ENCODE peak calls at places on chromosomes 13 and 19, in four cellular contexts. L is brain microvascular endothelial cell, J is upper lobe of left lung, H is breast epithelium. W is an unnamed sample.
A peak's percentile ranks its signal among the peaks of the same experiment; 100 is the strongest.

GRCh38 chr19:15584541-15585115 is 30.4 kb upstream of the CYP4F8 start:
- DNase-seq in H (peak; percentile 54), J (peak; percentile 76), L (peak; percentile 40), W (peak; percentile 72)

GRCh38 chr13:113656831-113657671 is 947 bp downstream of the ATP4B start:
- DNase-seq in J (peak; percentile 69), H (no peak), L (no peak), W (no peak)

GRCh38 chr13:41458939-41459753 is 1.8 kb downstream of the RGCC start:
- DNase-seq in L (peak; percentile 51), H (peak; percentile 28), J (no peak), W (peak; percentile 69)

GRCh38 chr19:17001603-17002183 is 24.9 kb downstream of the CPAMD8 start:
- DNase-seq in H (no peak), J (peak; percentile 13), L (no peak), W (peak; percentile 71)

GRCh38 chr13:108807841-108808240 is 178.4 kb downstream of the MYO16 start:
- DNase-seq in L (no peak), J (no peak), H (no peak), W (no peak)

GRCh38 chr13:114021464-114022308 is 47.8 kb upstream of the C13orf46 start:
- DNase-seq in L (no peak), H (no peak), J (peak; percentile 46), W (no peak)

GRCh38 chr19:49150106-49150943 is 4.9 kb downstream of the HRC start:
- DNase-seq in H (peak; percentile 76), L (peak; percentile 64), J (peak; percentile 95), W (peak; percentile 47)

GRCh38 chr13:54241719-54242118 is 1213.1 kb downstream of the OLFM4 start:
- DNase-seq in J (no peak), L (no peak), H (no peak), W (no peak)

GRCh38 chr19:29690842-29691241 is 24.2 kb downstream of the C19orf12 start:
- DNase-seq in J (no peak), L (peak; percentile 41), H (no peak), W (no peak)

GRCh38 chr13:97266734-97267417 is 44.7 kb downstream of the MBNL2 start:
- DNase-seq in H (no peak), L (peak; percentile 57), J (no peak), W (no peak)

GRCh38 chr19:7772752-7773291 is 9.8 kb downstream of the CLEC4M start:
- DNase-seq in L (no peak), H (no peak), J (no peak), W (no peak)

DNA sequence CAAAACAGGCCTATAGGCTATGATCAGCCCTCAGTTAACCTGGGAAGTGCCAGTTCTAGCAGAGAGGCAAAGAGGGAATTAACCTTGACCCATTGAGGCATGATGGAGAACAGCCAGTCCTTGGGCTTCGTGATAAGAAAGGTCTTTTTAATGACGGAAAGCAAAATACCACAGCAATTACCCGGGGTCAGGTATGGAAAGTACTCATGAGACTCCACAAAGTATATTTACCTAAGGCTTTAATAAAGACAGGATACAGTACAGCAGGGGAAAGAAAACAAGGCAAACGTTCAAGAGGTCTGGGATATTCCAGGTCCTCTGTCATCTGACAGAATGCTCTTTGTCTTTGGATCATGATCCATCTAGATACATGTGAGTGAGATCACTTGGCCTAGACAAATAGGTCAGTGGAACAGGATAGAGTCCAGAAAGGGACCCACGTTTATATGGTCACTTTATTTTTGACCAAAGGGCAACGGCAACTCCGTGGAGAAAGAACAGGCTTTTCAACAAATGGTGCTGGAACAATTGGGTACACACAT is 52.2 kb downstream of the WDFY2 start:
- DNase-seq in L (no peak), H (no peak), J (no peak), W (no peak)
- H3K27ac ChIP-seq in L (no peak overlapping the region), H (peak overlapping the region; percentile 51), J (peak overlapping the region; percentile 11), W (no peak overlapping the region)

GRCh38 chr19:35306473-35307246 is 14.7 kb downstream of the MAG start:
- DNase-seq in J (no peak), H (no peak), L (no peak), W (no peak)
- TF ChIP-seq CTCF in J (no peak), H (no peak), L (peak; percentile 55), W (no peak)

DNA sequence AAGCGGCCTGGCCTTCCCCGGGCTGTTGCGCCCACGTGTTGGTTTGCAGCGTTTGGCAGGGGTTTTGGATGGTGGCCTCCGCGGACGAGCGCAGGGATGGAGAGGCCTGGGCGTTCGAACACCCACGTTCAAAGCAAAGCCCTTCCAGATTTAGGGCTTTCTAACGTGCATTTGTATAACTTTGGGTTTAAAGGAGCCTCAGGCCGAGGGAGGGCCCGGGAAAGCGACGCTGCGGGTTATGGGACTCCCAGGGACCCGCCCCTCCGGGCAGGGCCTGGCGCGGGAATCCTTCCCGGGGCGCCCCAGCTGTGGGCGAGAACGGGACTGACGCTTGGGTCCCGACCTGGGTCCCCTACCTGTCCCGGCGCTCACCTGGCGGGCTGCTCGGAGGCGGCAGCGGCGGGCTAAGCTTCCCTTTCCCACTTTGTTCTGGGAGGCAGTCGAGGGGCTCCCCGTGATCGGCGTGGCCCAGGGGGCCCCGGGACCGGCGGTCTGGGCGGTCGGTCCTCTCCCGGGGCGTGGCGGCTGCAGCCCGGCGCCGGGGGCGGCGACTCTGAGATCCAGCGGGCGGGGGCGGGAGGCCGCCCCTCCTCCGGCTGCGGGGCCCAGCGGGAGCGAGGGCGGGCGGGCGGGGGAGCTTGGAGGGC is at the start of gene FBXO17:
- DNase-seq in H (no peak), J (peak; percentile 92), L (peak; percentile 40), W (no peak)
- H3K4me3 ChIP-seq in H (peak within 1 kb of the TSS; percentile 56), J (peak within 1 kb of the TSS; percentile 75), L (peak within 1 kb of the TSS; percentile 75), W (no peak within 1 kb of the TSS)

GRCh38 chr19:5801796-5802616 is 2.9 kb upstream of the NRTN start:
- DNase-seq in L (no peak), H (no peak), J (no peak), W (no peak)

GRCh38 chr19:5798244-5798643 is 6.6 kb upstream of the NRTN start:
- DNase-seq in L (no peak), J (no peak), H (no peak), W (no peak)

GRCh38 chr19:5803441-5803751 is 1.5 kb upstream of the NRTN start:
- DNase-seq in L (no peak), J (no peak), H (no peak), W (no peak)

GRCh38 chr19:5800361-5801270 is 4.3 kb upstream of the NRTN start:
- DNase-seq in L (no peak), J (no peak), H (no peak), W (no peak)

GRCh38 chr19:5799247-5800241 is 5.3 kb upstream of the NRTN start:
- DNase-seq in L (no peak), J (peak; percentile 76), H (no peak), W (no peak)
- H3K27ac ChIP-seq in L (no peak overlapping the region), J (no peak overlapping the region), H (no peak overlapping the region), W (no peak overlapping the region)

DNA sequence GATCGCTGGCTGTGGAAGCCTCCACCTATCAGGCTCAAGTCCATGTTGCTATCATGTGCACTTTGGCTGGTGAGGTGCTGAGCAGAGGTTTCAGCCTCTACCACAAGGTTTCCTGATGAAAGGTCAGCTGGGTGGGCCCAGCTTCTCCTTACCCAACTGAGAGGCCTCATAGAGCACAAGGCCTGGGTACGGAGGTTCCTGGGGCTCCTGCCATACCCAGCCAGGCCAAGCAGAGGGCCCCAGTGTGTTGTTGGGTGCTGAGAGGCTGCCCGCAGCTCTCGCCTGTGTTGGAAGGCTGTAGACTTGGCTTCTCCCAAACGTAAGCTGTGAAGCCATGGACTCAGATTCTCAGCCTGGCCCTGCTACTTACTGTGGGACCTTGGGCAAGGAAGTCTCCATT is 28.2 kb downstream of the ACTN4 start:
- DNase-seq in J (no peak), H (no peak), L (no peak), W (no peak)
- TF ChIP-seq CTCF in J (peak; percentile 12), H (no peak), L (no peak), W (no peak)

GRCh38 chr19:58563034-58563573 is 4.7 kb upstream of the UBE2M start:
- DNase-seq in L (no peak), J (no peak), H (no peak), W (peak; percentile 20)
- H3K4me3 ChIP-seq in L (peak overlapping the region; percentile 3), J (peak overlapping the region; percentile 51), H (peak overlapping the region; percentile 32), W (peak overlapping the region; percentile 60)

GRCh38 chr13:110244926-110245325 is 62.0 kb downstream of the COL4A1 start:
- DNase-seq in J (no peak), L (no peak), H (no peak), W (no peak)
- H3K27ac ChIP-seq in J (no peak overlapping the region), L (peak overlapping the region; percentile 42), H (peak overlapping the region; percentile 42), W (no peak overlapping the region)

GRCh38 chr13:19153782-19154450 is 27.7 kb downstream of the TUBA3C start:
- DNase-seq in J (peak; percentile 37), H (no peak), L (no peak), W (no peak)
- TF ChIP-seq CTCF in J (peak; percentile 14), H (no peak), L (no peak), W (no peak)

W was measured in CD8-positive, alpha-beta T cell.